ENCODE peak calls at places on chromosome 16, in nine cellular contexts. E is EL, C is NCI-H1092, V is C1 segment of cervical spinal cord, I is immature natural killer cell, B is cardiac muscle cell, J is caudate nucleus, P is astrocyte of the cerebellum, K is heart right ventricle. A is an unnamed sample.

GRCh38 chr16:381788-382717 is at the start of gene PGAP6:
- DNase-seq in E (peak; percentile 62), C (peak; percentile 50), V (no peak), I (peak; percentile 75), B (peak; percentile 80), J (peak; percentile 57), P (no peak), K (peak; percentile 60), A (no peak)

GRCh38 chr16:79628501-79628975 is 28.0 kb upstream of the MAF start:
- DNase-seq in E (peak; percentile 25), C (no peak), V (no peak), I (peak; percentile 68), B (no peak), J (no peak), P (peak; percentile 93), K (no peak), A (peak; percentile 22)

GRCh38 chr16:66457888-66458287 is 30.8 kb downstream of the BEAN1 start:
- DNase-seq in E (peak; percentile 64), C (no peak), V (no peak), I (no peak), B (no peak), J (no peak), P (no peak), K (no peak), A (no peak)

GRCh38 chr16:86219655-86220445 is 290.5 kb upstream of the FOXF1 start:
- DNase-seq in E (peak; percentile 56), C (no peak), V (no peak), I (no peak), B (peak; percentile 77), J (no peak), P (no peak), K (no peak), A (peak; percentile 67)

GRCh38 chr16:86892509-86892908 is 314.2 kb downstream of the FOXL1 start:
- DNase-seq in E (no peak), C (no peak), V (no peak), I (no peak), B (no peak), J (no peak), P (no peak), K (no peak), A (no peak)

GRCh38 chr16:324451-325334 is 27.8 kb downstream of the AXIN1 start:
- DNase-seq in E (no peak), C (no peak), V (no peak), I (peak; percentile 93), B (no peak), J (no peak), P (no peak), K (no peak), A (no peak)

GRCh38 chr16:67571981-67572431 is 9.7 kb downstream of the CTCF start:
- DNase-seq in E (peak; percentile 71), C (no peak), V (no peak), I (no peak), B (no peak), J (no peak), P (no peak), K (no peak), A (peak; percentile 43)

GRCh38 chr16:75265911-75266701 is 14.7 kb upstream of the BCAR1 start:
- DNase-seq in E (peak; percentile 83), C (peak; percentile 45), V (no peak), I (no peak), B (peak; percentile 91), J (peak; percentile 50), P (no peak), K (peak; percentile 72), A (peak; percentile 42)

GRCh38 chr16:68093816-68094613 is 8.8 kb downstream of the NFATC3 start:
- DNase-seq in E (peak; percentile 50), C (no peak), V (no peak), I (peak; percentile 44), B (peak; percentile 31), J (no peak), P (no peak), K (no peak), A (peak; percentile 80)

GRCh38 chr16:1346422-1347285 is 5.0 kb downstream of the TSR3 start:
- DNase-seq in E (no peak), C (no peak), V (no peak), I (no peak), B (no peak), J (no peak), P (no peak), K (no peak), A (peak; percentile 20)

GRCh38 chr16:84648595-84649510 is 542 bp downstream of the KLHL36 start:
- DNase-seq in E (no peak), C (no peak), V (no peak), I (peak; percentile 46), B (peak; percentile 56), J (peak; percentile 13), P (no peak), K (peak; percentile 52), A (no peak)

GRCh38 chr16:88706288-88706964 is at the start of the genes CTU2 and RNF166:
- DNase-seq in E (peak; percentile 83), C (peak; percentile 76), V (peak; percentile 17), I (peak; percentile 94), B (peak; percentile 95), J (peak; percentile 85), P (peak; percentile 54), K (peak; percentile 91), A (peak; percentile 81)

GRCh38 chr16:57756424-57757325 is 21.1 kb downstream of the KATNB1 start:
- DNase-seq in E (no peak), C (no peak), V (no peak), I (no peak), B (no peak), J (no peak), P (no peak), K (no peak), A (no peak)

GRCh38 chr16:1293921-1294656 is 15.3 kb upstream of the UBE2I start:
- DNase-seq in E (no peak), C (no peak), V (no peak), I (no peak), B (no peak), J (no peak), P (no peak), K (no peak), A (no peak)

A was measured in fibroblast of mammary gland.